ENCODE peak calls at places on chromosomes 3 and 15, in seven cellular contexts. Q, P, L, H, F, Y and W are unnamed samples.

GRCh38 chr3:194245474-194245873 is 105.7 kb downstream of the CPN2 start:
- DNase-seq in Q (no peak), P (no peak), L (no peak), H (no peak), F (no peak), Y (no peak), W (no peak)

GRCh38 chr3:61387817-61388216 is 136.6 kb upstream of the FHIT start:
- DNase-seq in Q (no peak), P (no peak), L (no peak), H (no peak), F (no peak), Y (no peak), W (no peak)

GRCh38 chr3:15345608-15346137 is 13.3 kb upstream of the SH3BP5 start:
- DNase-seq in Q (no peak), P (no peak), L (no peak), H (no peak), F (no peak), Y (no peak), W (peak)

GRCh38 chr15:67024322-67024997 is 40.9 kb upstream of the SMAD3 start:
- DNase-seq in Q (no peak), P (peak), L (peak), H (peak), F (no peak), Y (peak), W (no peak)

GRCh38 chr3:194245975-194246561 is 105.1 kb downstream of the CPN2 start:
- DNase-seq in Q (peak), P (no peak), L (no peak), H (no peak), F (no peak), Y (no peak), W (no peak)

GRCh38 chr15:34650177-34650576 is 66.7 kb upstream of the GOLGA8B start:
- DNase-seq in Q (no peak), P (no peak), L (peak), H (no peak), F (no peak), Y (peak), W (peak)

GRCh38 chr3:117322866-117323265 is 613.3 kb downstream of the TUSC7 start:
- DNase-seq in Q (no peak), P (no peak), L (peak), H (no peak), F (no peak), Y (no peak), W (no peak)

GRCh38 chr3:139530717-139531116 is 8.8 kb downstream of the RBP1 start:
- DNase-seq in Q (no peak), P (no peak), L (no peak), H (no peak), F (no peak), Y (no peak), W (no peak)

DNA sequence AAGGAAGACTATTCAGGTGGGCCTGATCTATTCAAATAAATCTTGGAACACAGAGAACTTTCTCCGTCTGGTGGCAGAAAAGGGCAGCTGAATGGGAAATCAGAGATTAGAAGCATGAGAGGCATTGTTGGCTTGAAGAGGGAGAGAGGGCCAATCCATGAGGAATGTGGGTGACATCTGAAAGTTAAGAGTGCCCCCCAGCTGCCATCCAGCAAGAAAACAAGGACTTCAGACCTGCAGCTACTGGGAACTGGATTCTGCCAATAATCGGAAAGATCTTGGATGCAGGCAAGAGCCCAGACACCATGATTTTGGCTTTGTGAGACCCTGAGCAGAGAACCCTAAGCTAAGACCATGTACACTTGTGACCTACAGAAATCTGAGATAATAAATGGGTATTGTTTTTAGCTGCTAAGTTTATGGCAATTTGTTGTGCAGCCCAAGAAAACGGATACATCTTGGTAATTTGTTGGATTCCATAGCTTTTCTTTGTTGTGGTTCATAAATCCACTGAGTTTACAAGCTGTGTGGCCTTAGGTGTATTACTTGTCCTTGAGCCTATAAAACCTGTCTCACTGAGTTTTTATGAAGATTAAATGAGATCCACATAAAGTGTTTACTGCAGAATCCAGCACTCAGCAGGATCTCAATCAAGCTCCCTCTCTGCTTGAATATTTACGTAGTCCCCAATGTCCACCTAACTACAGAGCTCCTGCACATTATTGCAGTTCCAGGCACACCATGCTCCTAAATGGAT is 82.1 kb upstream of the PRTG start:
- DNase-seq in Q (no peak), P (no peak), L (no peak), H (no peak), F (no peak), Y (no peak), W (no peak)
- TF ChIP-seq CTCF in Q (no peak), P (no peak), L (no peak), H (no peak), F (no peak), Y (no peak), W (no peak)

GRCh38 chr3:9729419-9729818 is 2.1 kb upstream of the BRPF1 start:
- DNase-seq in Q (no peak), P (no peak), L (no peak), H (no peak), F (no peak), Y (no peak), W (no peak)

GRCh38 chr3:9727743-9728142 is 3.8 kb upstream of the BRPF1 start:
- DNase-seq in Q (no peak), P (no peak), L (no peak), H (no peak), F (no peak), Y (no peak), W (no peak)

GRCh38 chr3:9725775-9726174 is 5.8 kb upstream of the BRPF1 start:
- DNase-seq in Q (no peak), P (no peak), L (no peak), H (no peak), F (no peak), Y (no peak), W (no peak)

GRCh38 chr3:9730747-9731205 is 759 bp upstream of the BRPF1 start:
- DNase-seq in Q (no peak), P (no peak), L (no peak), H (no peak), F (no peak), Y (peak), W (no peak)

GRCh38 chr3:9727041-9727595 is 4.4 kb upstream of the BRPF1 start:
- DNase-seq in Q (peak), P (no peak), L (no peak), H (no peak), F (no peak), Y (no peak), W (peak)
- TF ChIP-seq CTCF in Q (peak), P (no peak), L (no peak), H (peak), F (peak), Y (peak), W (peak)

DNA sequence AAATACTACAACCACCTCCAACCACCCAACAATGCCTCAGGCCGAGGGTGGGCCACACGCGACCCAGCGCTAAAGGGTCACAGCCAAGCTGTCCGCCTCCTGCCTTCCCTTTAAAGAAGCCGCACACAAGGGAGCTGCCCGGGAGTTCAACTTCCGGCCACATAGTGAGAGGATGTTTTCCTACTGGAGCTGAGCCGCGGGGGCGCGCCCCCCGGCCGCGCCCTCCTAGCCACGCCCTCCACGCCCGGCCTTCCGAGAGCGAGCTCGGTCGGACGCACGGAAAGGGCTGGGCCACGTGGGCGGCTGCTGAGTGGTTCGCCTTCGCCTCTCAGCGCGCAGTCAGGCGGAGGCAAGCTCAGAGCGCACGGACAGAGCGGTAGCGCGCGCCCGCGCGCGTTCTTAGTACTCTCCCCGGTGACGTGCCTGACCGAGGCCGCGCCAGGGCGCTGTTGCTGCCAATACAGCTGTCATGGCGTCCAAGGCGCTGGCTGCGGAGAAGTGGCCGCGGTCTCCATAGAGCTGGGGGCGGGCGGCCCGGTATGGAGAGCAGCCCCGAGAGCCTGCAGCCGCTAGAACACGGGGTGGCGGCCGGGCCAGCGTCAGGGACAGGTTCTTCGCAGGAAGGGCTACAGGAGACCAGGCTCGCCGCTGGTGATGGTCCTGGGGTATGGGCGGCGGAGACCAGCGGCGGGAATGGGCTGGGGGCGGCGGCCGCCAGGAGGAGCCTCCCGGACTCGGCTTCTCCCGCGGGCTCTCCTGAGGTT is at the start of gene MINDY2:
- DNase-seq in Q (peak), P (peak), L (peak), H (peak), F (peak), Y (peak), W (peak)
- TF ChIP-seq CTCF in Q (no peak), P (peak), L (no peak), H (peak), F (peak), Y (peak), W (peak)

DNA sequence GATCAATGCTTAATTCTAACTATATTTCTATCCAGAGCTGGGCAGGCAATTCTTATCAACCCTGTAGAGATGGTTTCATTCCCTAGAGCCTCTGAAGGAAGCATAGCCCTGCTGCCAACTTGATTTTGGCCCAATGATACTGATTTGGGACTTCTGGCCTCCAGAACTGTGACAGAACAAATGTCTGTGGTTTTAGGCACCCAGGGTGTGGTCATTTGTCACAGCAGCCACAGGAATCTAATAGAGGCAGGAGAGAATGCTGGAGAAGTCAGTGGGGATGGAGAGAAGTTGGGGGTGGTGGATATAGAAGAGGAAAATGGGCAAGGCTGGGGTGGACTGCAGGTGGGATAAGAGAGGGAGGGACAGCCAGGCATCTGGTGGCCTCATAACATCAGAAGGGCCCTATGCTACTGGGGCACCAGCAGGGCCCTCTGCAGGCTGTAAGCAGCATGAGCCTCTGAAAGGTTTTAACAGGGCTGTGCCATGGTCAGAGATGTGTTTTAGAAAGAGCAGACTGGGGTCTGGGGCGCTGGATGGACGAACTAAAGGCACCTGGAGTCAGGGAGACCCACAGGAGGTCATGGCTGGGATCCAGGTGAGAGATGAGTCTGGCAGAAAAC is 19.8 kb downstream of the MRPS11 start:
- DNase-seq in Q (no peak), P (no peak), L (peak), H (no peak), F (no peak), Y (no peak), W (no peak)
- TF ChIP-seq CTCF in Q (no peak), P (no peak), L (peak), H (no peak), F (no peak), Y (no peak), W (no peak)

GRCh38 chr15:61828008-61828407 is 232.2 kb downstream of the VPS13C start:
- DNase-seq in Q (no peak), P (no peak), L (no peak), H (no peak), F (no peak), Y (no peak), W (no peak)
- TF ChIP-seq CTCF in Q (no peak), P (no peak), L (no peak), H (no peak), F (no peak), Y (no peak), W (no peak)

DNA sequence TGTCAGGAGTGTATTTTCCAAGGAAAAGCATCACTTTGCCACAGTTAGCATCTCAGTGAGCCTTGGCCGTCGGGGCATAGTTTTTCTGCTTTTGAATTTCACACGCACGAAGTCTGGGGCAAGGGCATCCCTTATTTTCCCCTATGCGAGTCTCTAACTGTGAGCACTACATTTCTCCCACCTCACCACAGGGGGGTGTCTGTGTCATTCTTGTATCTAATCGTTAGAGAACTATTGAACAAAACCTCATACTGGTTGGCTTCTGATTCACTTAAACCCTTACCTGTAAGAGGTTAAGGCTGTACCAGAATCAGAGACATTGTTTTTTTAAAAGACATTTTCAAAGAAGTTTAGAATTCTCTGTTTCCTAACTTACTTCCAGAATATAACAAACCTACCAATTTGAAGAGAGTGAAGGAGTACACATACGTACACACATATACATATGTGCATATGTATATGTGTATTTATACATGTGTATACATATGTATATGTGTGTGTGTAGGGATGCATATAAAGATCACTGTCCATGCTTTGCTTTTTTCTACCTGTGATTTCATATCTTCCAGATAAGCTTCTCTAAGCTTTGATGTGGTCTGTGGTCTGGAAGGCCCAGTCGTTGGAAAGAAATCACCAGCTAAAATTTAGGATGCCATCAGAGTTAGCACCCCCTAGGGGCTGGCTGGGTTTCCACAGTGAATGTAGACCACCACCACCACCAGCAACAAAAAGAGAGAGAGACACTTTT is 49.4 kb downstream of the MYZAP start:
- DNase-seq in Q (peak), P (no peak), L (peak), H (no peak), F (no peak), Y (no peak), W (no peak)
- TF ChIP-seq CTCF in Q (peak), P (no peak), L (peak), H (peak), F (peak), Y (peak), W (no peak)

DNA sequence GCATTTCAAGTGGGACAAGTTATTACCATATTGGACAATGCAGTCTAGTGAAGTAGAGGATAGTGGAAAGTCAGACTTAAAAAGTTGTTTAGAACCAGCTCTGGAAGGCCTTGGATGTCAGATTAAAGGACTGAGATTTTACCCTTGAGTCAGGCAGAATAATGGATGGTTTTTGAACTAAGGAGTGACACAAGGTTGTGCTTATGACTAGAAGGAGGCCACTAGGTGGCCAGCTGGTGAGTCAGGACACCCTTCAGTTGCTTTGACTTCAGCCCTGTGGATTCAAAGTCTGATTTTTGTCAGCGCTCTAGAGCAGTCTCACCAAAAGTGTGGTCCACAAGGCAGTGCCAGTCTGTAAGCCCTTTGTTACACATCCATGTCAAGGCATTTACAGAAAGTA is 3.8 kb upstream of the GABPB1 start:
- DNase-seq in Q (peak), P (no peak), L (peak), H (no peak), F (no peak), Y (no peak), W (peak)
- TF ChIP-seq CTCF in Q (peak), P (no peak), L (peak), H (no peak), F (peak), Y (peak), W (peak)